ENCODE peak calls at places on chromosomes 3 and 15, in eight cellular contexts. U, V, C, M, B, S, Z and K are unnamed samples.
A peak's percentile ranks its signal among the peaks of the same experiment; 100 is the strongest.

GRCh38 chr3:111776844-111777483 is 82.1 kb upstream of the PHLDB2 start:
- DNase-seq in M (no peak), B (no peak), C (no peak), S (no peak), Z (no peak), V (no peak), U (no peak), K (no peak)

GRCh38 chr3:24258260-24258659 is 236.4 kb downstream of the THRB start:
- DNase-seq in U (no peak), B (no peak), C (no peak), Z (no peak), M (no peak), V (no peak), S (no peak), K (no peak)

GRCh38 chr15:48049736-48050135 is 71.1 kb upstream of the SLC24A5 start:
- DNase-seq in U (no peak), C (no peak), Z (no peak), S (no peak), B (no peak), V (no peak), M (no peak), K (no peak)

GRCh38 chr3:128011140-128011539 is 41.1 kb upstream of the SEC61A1 start:
- DNase-seq in S (peak; percentile 61), M (no peak), U (peak; percentile 61), C (peak; percentile 95), Z (peak; percentile 55), V (peak; percentile 29), B (no peak), K (peak; percentile 72)

GRCh38 chr3:130316164-130316563 is 29.3 kb upstream of the COL6A5 start:
- DNase-seq in S (no peak), B (no peak), M (no peak), V (no peak), Z (no peak), U (no peak), C (no peak), K (no peak)

GRCh38 chr15:101029971-101030661 is 111.0 kb downstream of the LRRK1 start:
- DNase-seq in B (peak; percentile 56), C (no peak), U (no peak), M (no peak), S (no peak), V (no peak), Z (no peak), K (peak; percentile 15)

GRCh38 chr3:123627673-123628670 is 43.1 kb upstream of the HACD2 start:
- DNase-seq in C (no peak), B (no peak), M (no peak), Z (no peak), U (no peak), S (no peak), V (no peak), K (peak; percentile 85)

GRCh38 chr3:196670335-196670734 is 30.8 kb downstream of the NRROS start:
- DNase-seq in Z (no peak), S (no peak), C (no peak), B (peak; percentile 77), V (no peak), M (no peak), U (no peak), K (no peak)

GRCh38 chr15:76935620-76936019 is 4.1 kb downstream of the RCN2 start:
- DNase-seq in Z (no peak), C (no peak), V (no peak), M (no peak), S (no peak), U (no peak), B (no peak), K (no peak)

GRCh38 chr15:63554337-63554927 is 42.8 kb upstream of the FBXL22 start:
- DNase-seq in U (no peak), M (no peak), Z (no peak), S (no peak), C (no peak), B (no peak), V (no peak), K (no peak)

GRCh38 chr3:197564097-197564843 is 8.5 kb upstream of the BDH1 start:
- DNase-seq in V (no peak), U (no peak), C (peak; percentile 56), B (no peak), M (no peak), S (no peak), Z (no peak), K (no peak)

GRCh38 chr3:43759297-43759782 is 68.6 kb downstream of the ABHD5 start:
- DNase-seq in B (no peak), V (peak; percentile 56), U (no peak), Z (peak; percentile 49), M (no peak), S (peak; percentile 13), C (peak; percentile 39), K (no peak)

GRCh38 chr3:66442254-66443249 is 58.3 kb downstream of the LRIG1 start:
- DNase-seq in C (peak; percentile 94), M (no peak), U (no peak), V (peak; percentile 75), B (no peak), Z (no peak), S (peak; percentile 89), K (peak; percentile 81)

GRCh38 chr15:99440551-99441426 is 125.0 kb upstream of the MEF2A start:
- DNase-seq in M (no peak), U (no peak), S (no peak), V (no peak), B (no peak), C (no peak), Z (peak; percentile 12), K (peak; percentile 25)

GRCh38 chr3:158434412-158435038 is 136.5 kb upstream of the MLF1 start:
- DNase-seq in M (peak; percentile 63), U (peak; percentile 37), Z (peak; percentile 30), C (peak; percentile 86), V (peak; percentile 78), B (no peak), S (peak; percentile 21), K (peak; percentile 56)

GRCh38 chr15:96692826-96693225 is 362.3 kb downstream of the NR2F2 start:
- DNase-seq in B (no peak), M (no peak), C (no peak), U (no peak), S (no peak), V (no peak), Z (no peak), K (no peak)

GRCh38 chr3:130811552-130811951 is 64.9 kb upstream of the PIK3R4 start:
- DNase-seq in U (no peak), B (no peak), C (no peak), S (no peak), V (no peak), Z (no peak), M (no peak), K (no peak)

GRCh38 chr3:10548997-10549396 is 43.6 kb upstream of the ATP2B2 start:
- DNase-seq in Z (no peak), B (no peak), U (peak; percentile 16), C (no peak), M (no peak), V (no peak), S (no peak), K (no peak)

DNA sequence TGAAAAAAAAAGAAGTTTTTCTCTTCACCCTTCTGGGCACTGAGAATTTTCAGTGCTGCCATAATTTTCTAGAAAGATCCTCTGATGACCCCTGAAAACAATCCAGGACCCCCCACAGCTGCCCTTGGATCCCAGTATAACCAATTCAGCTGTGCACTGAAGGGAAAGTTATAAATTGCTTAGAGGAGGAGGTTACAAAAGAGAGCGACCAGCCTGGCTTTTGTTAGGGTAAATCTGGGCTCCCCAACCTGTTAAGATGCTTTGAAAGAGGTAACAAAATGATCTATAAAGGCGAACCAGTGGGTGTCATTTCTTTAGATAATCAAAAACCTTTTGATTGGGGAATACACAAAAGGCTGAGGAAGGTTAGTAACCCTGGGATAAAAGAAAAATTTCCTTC is 407.9 kb upstream of the ATP11B start:
- DNase-seq in B (no peak), M (no peak), S (peak; percentile 21), V (no peak), U (no peak), Z (no peak), C (peak; percentile 63), K (no peak)
- H3K4me1 ChIP-seq in B (no peaks in the 10 kb centered on the region), M (no peaks in the 10 kb centered on the region), S (no peaks in the 10 kb centered on the region), V (no peaks in the 10 kb centered on the region), U (peaks cover 12% of the 10 kb centered on the region), Z (no peaks in the 10 kb centered on the region), C (peaks cover 14% of the 10 kb centered on the region), K (no peaks in the 10 kb centered on the region)

DNA sequence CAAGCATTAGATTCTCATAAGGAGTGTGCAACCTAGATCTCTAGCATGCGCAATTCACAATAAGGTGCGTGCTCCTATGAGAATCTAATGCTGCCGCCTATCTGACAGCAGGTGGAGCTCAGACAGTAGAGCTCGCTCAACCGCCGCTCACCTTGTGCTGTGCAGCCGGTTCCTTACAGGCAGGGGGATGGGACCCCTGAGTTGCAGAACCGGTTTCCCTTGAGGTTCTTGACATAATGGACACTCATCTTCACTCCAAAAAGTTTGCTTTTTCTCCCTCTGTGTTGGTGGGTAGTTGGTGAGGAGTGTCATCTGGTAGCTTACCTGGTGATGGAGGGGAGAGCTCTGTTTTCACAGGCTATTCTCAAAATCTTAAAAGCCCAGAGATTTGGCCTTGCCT is 324.0 kb upstream of the TBL1XR1 start:
- DNase-seq in Z (no peak), M (no peak), C (peak; percentile 78), S (peak; percentile 33), V (no peak), U (no peak), B (no peak), K (peak; percentile 77)
- TF ChIP-seq POLR2AphosphoS5 in Z (no peak), M (no peak), C (no peak), S (no peak), V (no peak), U (no peak), B (no peak), K (no peak)

DNA sequence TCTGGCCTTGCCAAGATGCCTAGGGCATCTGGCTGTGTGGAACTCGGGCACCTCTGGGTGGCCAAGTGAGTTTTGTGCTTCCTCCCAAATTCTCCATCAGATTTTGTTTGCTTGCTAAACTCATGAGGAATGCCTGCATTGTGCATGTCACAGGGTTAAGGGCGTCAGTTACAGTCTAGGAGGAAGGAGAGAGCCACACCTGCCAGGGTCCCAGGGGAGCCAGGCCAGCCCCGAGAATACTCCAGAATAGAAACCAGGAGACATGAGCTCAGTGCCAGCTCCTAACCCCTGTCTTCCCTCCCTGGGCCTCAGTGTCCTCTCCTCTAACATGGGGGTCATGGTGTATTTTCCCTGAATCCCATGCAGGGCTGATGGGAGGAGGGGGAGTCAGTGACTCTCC is 22.0 kb upstream of the SKOR1 start:
- DNase-seq in Z (no peak), S (no peak), C (no peak), V (no peak), U (no peak), B (peak; percentile 37), M (no peak), K (no peak)
- H3K4me1 ChIP-seq in Z (peaks cover 35% of the 10 kb centered on the region), S (peaks cover 24% of the 10 kb centered on the region), C (peaks cover 14% of the 10 kb centered on the region), V (peaks cover 9% of the 10 kb centered on the region), U (no peaks in the 10 kb centered on the region), B (peaks cover 6% of the 10 kb centered on the region), M (no peaks in the 10 kb centered on the region), K (no peaks in the 10 kb centered on the region)

DNA sequence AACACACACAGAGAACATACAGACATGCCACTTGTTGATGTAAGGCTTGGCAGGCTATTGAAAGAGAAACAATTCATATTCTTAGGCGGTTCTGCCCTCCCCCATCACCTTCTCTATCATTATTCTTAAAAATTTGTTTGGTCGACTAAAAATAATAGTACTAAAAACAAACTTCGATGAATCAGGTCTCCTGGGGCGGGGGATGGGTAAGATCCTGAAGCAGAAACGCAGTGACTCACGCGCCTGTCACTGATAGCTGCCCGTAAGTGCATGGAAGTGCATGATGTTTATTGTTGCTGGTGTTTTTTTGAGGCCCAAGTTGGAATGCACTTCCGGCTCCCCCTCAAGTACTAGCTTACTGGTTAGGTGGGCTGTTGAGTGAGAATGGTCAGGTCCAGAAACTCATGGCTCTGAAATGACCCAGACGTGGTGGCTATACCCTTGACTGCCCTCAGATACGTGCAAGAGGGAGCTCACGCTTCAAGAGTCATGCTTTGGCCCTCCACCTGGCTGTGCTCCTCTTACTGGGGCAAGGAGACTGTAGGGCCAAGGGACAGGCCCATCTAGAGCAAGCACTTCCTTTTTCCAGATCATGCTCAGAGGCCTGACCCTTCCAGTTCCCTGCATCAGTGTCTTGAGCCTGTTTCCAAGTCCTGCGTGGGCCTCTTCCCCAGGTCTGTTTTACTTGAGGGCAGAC is 10.9 kb downstream of the SMAD3 start:
- DNase-seq in C (no peak), B (no peak), V (no peak), Z (peak; percentile 77), S (no peak), U (peak; percentile 69), M (no peak), K (peak; percentile 58)
- TF ChIP-seq POLR2AphosphoS5 in C (no peak), B (peak; percentile 14), V (no peak), Z (peak; percentile 30), S (no peak), U (peak; percentile 61), M (peak; percentile 75), K (no peak)